ENCODE peak calls at places on chromosome X, in five cellular contexts. W is Kasumi-1; Q is stimulated activated naive CD4-positive, alpha-beta T cell; H is stimulated activated CD8-positive, alpha-beta memory T cell treated with anti-CD3 and anti-CD28 coated beads, Interleukin-15, amount 100 ng/mL, for 4 hours; X is NCI-H1092. L is an unnamed sample.
A peak's percentile ranks its signal among the peaks of the same experiment; 100 is the strongest.

GRCh38 chrX:18640686-18641085 is 31.2 kb downstream of the RS1 start:
- DNase-seq in W (no peak), Q (no peak), H (no peak), X (no peak), L (no peak)

GRCh38 chrX:40132751-40133150 is 35.0 kb upstream of the BCOR start:
- DNase-seq in W (no peak), Q (no peak), H (no peak), X (no peak), L (peak; percentile 72)

GRCh38 chrX:121802881-121803412 is 755.5 kb downstream of the GLUD2 start:
- DNase-seq in W (no peak), Q (no peak), H (no peak), X (no peak), L (peak; percentile 56)

GRCh38 chrX:86148024-86148511 is at the start of gene DACH2:
- DNase-seq in W (no peak), Q (peak; percentile 8), H (no peak), X (peak; percentile 47), L (no peak)

GRCh38 chrX:153727108-153727931 is 2.7 kb downstream of the ABCD1 start:
- DNase-seq in W (no peak), Q (no peak), H (no peak), X (peak; percentile 70), L (no peak)

GRCh38 chrX:68504237-68504636 is 5.4 kb downstream of the YIPF6 start:
- DNase-seq in W (no peak), Q (no peak), H (peak; percentile 30), X (no peak), L (no peak)

GRCh38 chrX:18206657-18207056 is 14.0 kb downstream of the BEND2 start:
- DNase-seq in W (no peak), Q (no peak), H (no peak), X (no peak), L (no peak)

GRCh38 chrX:129808829-129809745 is 29.3 kb downstream of the SASH3 start:
- DNase-seq in W (no peak), Q (no peak), H (no peak), X (no peak), L (no peak)

GRCh38 chrX:110037181-110037580 is 34.3 kb downstream of the TMEM164 start:
- DNase-seq in W (no peak), Q (no peak), H (no peak), X (no peak), L (no peak)

GRCh38 chrX:16160729-16161128 is 6.6 kb upstream of the MAGEB17 start:
- DNase-seq in W (no peak), Q (no peak), H (no peak), X (no peak), L (no peak)

GRCh38 chrX:115562492-115562872 is 1.5 kb downstream of the PLS3 start:
- DNase-seq in W (peak; percentile 7), Q (no peak), H (no peak), X (no peak), L (no peak)

GRCh38 chrX:23953908-23954269 is 46.1 kb downstream of the CXorf58 start:
- DNase-seq in W (peak; percentile 23), Q (no peak), H (no peak), X (no peak), L (no peak)

GRCh38 chrX:39946822-39947221 is 150.9 kb downstream of the BCOR start:
- DNase-seq in W (peak; percentile 67), Q (no peak), H (no peak), X (no peak), L (no peak)

GRCh38 chrX:13197961-13198761 is 121.7 kb downstream of the ATXN3L start:
- DNase-seq in W (no peak), Q (no peak), H (no peak), X (no peak), L (no peak)

GRCh38 chrX:22740836-22741235 is 258.9 kb upstream of the DDX53 start:
- DNase-seq in W (no peak), Q (no peak), H (no peak), X (no peak), L (no peak)

GRCh38 chrX:154362085-154362742 is 12.2 kb downstream of the FLNA start:
- DNase-seq in W (no peak), Q (no peak), H (no peak), X (no peak), L (no peak)

GRCh38 chrX:133897593-133898163 is 87.7 kb downstream of the GPC3 start:
- DNase-seq in W (no peak), Q (no peak), H (no peak), X (peak; percentile 41), L (no peak)

GRCh38 chrX:71976753-71977152 is 66.1 kb downstream of the NHSL2 start:
- DNase-seq in W (no peak), Q (no peak), H (no peak), X (no peak), L (peak; percentile 70)

GRCh38 chrX:56232221-56233082 is at the start of gene KLF8:
- DNase-seq in W (peak; percentile 22), Q (peak; percentile 1), H (no peak), X (no peak), L (peak; percentile 78)

GRCh38 chrX:136665258-136665900 is 17.4 kb downstream of the CD40LG start:
- DNase-seq in W (no peak), Q (no peak), H (no peak), X (no peak), L (peak; percentile 27)

GRCh38 chrX:136376713-136377112 is 76.0 kb downstream of the ADGRG4 start:
- DNase-seq in W (no peak), Q (no peak), H (no peak), X (no peak), L (no peak)

GRCh38 chrX:106905064-106905708 is 2.0 kb upstream of the RIPPLY1 start:
- DNase-seq in W (no peak), Q (no peak), H (no peak), X (no peak), L (no peak)

GRCh38 chrX:41312786-41313185 is 21.2 kb upstream of the DDX3X start:
- DNase-seq in W (no peak), Q (no peak), H (no peak), X (no peak), L (no peak)

GRCh38 chrX:154010330-154011087 is 9.2 kb downstream of the IRAK1 start:
- DNase-seq in W (no peak), Q (no peak), H (no peak), X (no peak), L (no peak)

GRCh38 chrX:57451426-57452020 is 140.3 kb upstream of the ZXDB start:
- DNase-seq in W (no peak), Q (no peak), H (no peak), X (no peak), L (no peak)

GRCh38 chrX:110373310-110373709 is 14.7 kb downstream of the RTL9 start:
- DNase-seq in W (no peak), Q (no peak), H (no peak), X (no peak), L (no peak)

GRCh38 chrX:9539611-9540387 is 74.9 kb downstream of the TBL1X start:
- DNase-seq in W (no peak), Q (no peak), H (no peak), X (no peak), L (no peak)

GRCh38 chrX:119826399-119826959 is 26.3 kb downstream of the UPF3B start:
- DNase-seq in W (no peak), Q (no peak), H (no peak), X (no peak), L (no peak)

GRCh38 chrX:107716045-107716684 is 59.4 kb downstream of the TSC22D3 start:
- DNase-seq in W (no peak), Q (peak; percentile 4), H (no peak), X (no peak), L (no peak)

GRCh38 chrX:143754183-143754582 is 33.6 kb upstream of the SPANXN2 start:
- DNase-seq in W (no peak), Q (no peak), H (no peak), X (no peak), L (no peak)

GRCh38 chrX:147476008-147476407 is 435.7 kb upstream of the FMR1 start:
- DNase-seq in W (peak; percentile 17), Q (no peak), H (no peak), X (no peak), L (peak; percentile 33)

GRCh38 chrX:15525664-15526416 is 25.2 kb downstream of the BMX start:
- DNase-seq in W (no peak), Q (no peak), H (no peak), X (peak; percentile 60), L (peak; percentile 23)

GRCh38 chrX:70166601-70167590 is 10.4 kb upstream of the DGAT2L6 start:
- DNase-seq in W (no peak), Q (no peak), H (no peak), X (no peak), L (no peak)

GRCh38 chrX:111914398-111915092 is 38.6 kb downstream of the TRPC5OS start:
- DNase-seq in W (peak; percentile 6), Q (no peak), H (no peak), X (no peak), L (no peak)

GRCh38 chrX:110786486-110786885 is 9.1 kb downstream of the CHRDL1 start:
- DNase-seq in W (no peak), Q (no peak), H (no peak), X (no peak), L (no peak)

GRCh38 chrX:124804962-124805361 is 458.6 kb downstream of the SH2D1A start:
- DNase-seq in W (no peak), Q (no peak), H (no peak), X (no peak), L (no peak)

GRCh38 chrX:154486396-154487207 is at the start of gene UBL4A:
- DNase-seq in W (peak; percentile 24), Q (peak; percentile 16), H (no peak), X (no peak), L (peak; percentile 69)

GRCh38 chrX:1606476-1606875 is 8.4 kb upstream of the ASMT start:
- DNase-seq in W (no peak), Q (no peak), H (no peak), X (no peak), L (no peak)

L was measured in RPMI8226.